ENCODE peak calls at places on chromosome 18, in seven cellular contexts. One of them, this sample, is unnamed.

GRCh38 chr18:74356959-74357358 is 41.3 kb downstream of the C18orf63 start:
- DNase-seq in GM12865: no peak
- DNase-seq in H1: no peak
- DNase-seq in dermis blood vessel endothelial cell: no peak
- DNase-seq in activated T-cell treated with anti-CD3 and anti-CD28 coated beads, Interleukin-2, amount 50 U/mL, for 1 hour: no peak
- DNase-seq in type B pancreatic cell: no peak
- DNase-seq in HFFc6: no peak
- DNase-seq in this sample: no peak

GRCh38 chr18:34611904-34612303 is 98.2 kb upstream of the DTNA start:
- DNase-seq in dermis blood vessel endothelial cell: no peak
- DNase-seq in HFFc6: no peak
- DNase-seq in activated T-cell treated with anti-CD3 and anti-CD28 coated beads, Interleukin-2, amount 50 U/mL, for 1 hour: no peak
- DNase-seq in H1: no peak
- DNase-seq in type B pancreatic cell: no peak
- DNase-seq in GM12865: no peak
- DNase-seq in this sample: no peak

GRCh38 chr18:63578357-63578958 is 8.7 kb upstream of the SERPINB13 start:
- DNase-seq in HFFc6: peak; percentile 53
- DNase-seq in GM12865: peak; percentile 62
- DNase-seq in H1: no peak
- DNase-seq in dermis blood vessel endothelial cell: peak; percentile 59
- DNase-seq in type B pancreatic cell: no peak
- DNase-seq in activated T-cell treated with anti-CD3 and anti-CD28 coated beads, Interleukin-2, amount 50 U/mL, for 1 hour: no peak
- DNase-seq in this sample: peak; percentile 35

GRCh38 chr18:5582054-5582453 is 38.3 kb upstream of the EPB41L3 start:
- DNase-seq in HFFc6: peak; percentile 5
- DNase-seq in activated T-cell treated with anti-CD3 and anti-CD28 coated beads, Interleukin-2, amount 50 U/mL, for 1 hour: no peak
- DNase-seq in GM12865: no peak
- DNase-seq in type B pancreatic cell: no peak
- DNase-seq in H1: no peak
- DNase-seq in dermis blood vessel endothelial cell: no peak
- DNase-seq in this sample: no peak

GRCh38 chr18:76340410-76340809 is 154.6 kb downstream of the ZNF516 start:
- DNase-seq in type B pancreatic cell: no peak
- DNase-seq in GM12865: no peak
- DNase-seq in activated T-cell treated with anti-CD3 and anti-CD28 coated beads, Interleukin-2, amount 50 U/mL, for 1 hour: no peak
- DNase-seq in dermis blood vessel endothelial cell: no peak
- DNase-seq in HFFc6: no peak
- DNase-seq in H1: no peak
- DNase-seq in this sample: no peak

GRCh38 chr18:3402962-3403585 is 46.9 kb upstream of the TGIF1 start:
- DNase-seq in GM12865: peak; percentile 22
- DNase-seq in activated T-cell treated with anti-CD3 and anti-CD28 coated beads, Interleukin-2, amount 50 U/mL, for 1 hour: no peak
- DNase-seq in HFFc6: no peak
- DNase-seq in dermis blood vessel endothelial cell: no peak
- DNase-seq in type B pancreatic cell: no peak
- DNase-seq in H1: no peak
- DNase-seq in this sample: no peak

GRCh38 chr18:49915352-49915751 is 102.0 kb upstream of the ACAA2 start:
- DNase-seq in dermis blood vessel endothelial cell: no peak
- DNase-seq in HFFc6: no peak
- DNase-seq in H1: no peak
- DNase-seq in type B pancreatic cell: no peak
- DNase-seq in activated T-cell treated with anti-CD3 and anti-CD28 coated beads, Interleukin-2, amount 50 U/mL, for 1 hour: no peak
- DNase-seq in GM12865: no peak
- DNase-seq in this sample: no peak

GRCh38 chr18:51110073-51110797 is 80.2 kb downstream of the SMAD4 start:
- DNase-seq in GM12865: peak; percentile 63
- DNase-seq in activated T-cell treated with anti-CD3 and anti-CD28 coated beads, Interleukin-2, amount 50 U/mL, for 1 hour: peak; percentile 74
- DNase-seq in dermis blood vessel endothelial cell: peak; percentile 64
- DNase-seq in H1: no peak
- DNase-seq in HFFc6: peak; percentile 3
- DNase-seq in type B pancreatic cell: peak; percentile 83
- DNase-seq in this sample: peak; percentile 90

GRCh38 chr18:34760444-34760843 is 50.3 kb downstream of the DTNA start:
- DNase-seq in GM12865: no peak
- DNase-seq in type B pancreatic cell: no peak
- DNase-seq in HFFc6: no peak
- DNase-seq in dermis blood vessel endothelial cell: no peak
- DNase-seq in H1: no peak
- DNase-seq in activated T-cell treated with anti-CD3 and anti-CD28 coated beads, Interleukin-2, amount 50 U/mL, for 1 hour: no peak
- DNase-seq in this sample: no peak

GRCh38 chr18:15165048-15165447 is 417.1 kb downstream of the ANKRD30B start:
- DNase-seq in H1: no peak
- DNase-seq in type B pancreatic cell: no peak
- DNase-seq in GM12865: no peak
- DNase-seq in HFFc6: no peak
- DNase-seq in dermis blood vessel endothelial cell: no peak
- DNase-seq in activated T-cell treated with anti-CD3 and anti-CD28 coated beads, Interleukin-2, amount 50 U/mL, for 1 hour: no peak
- DNase-seq in this sample: no peak

GRCh38 chr18:7566587-7567486 is at the start of gene PTPRM:
- DNase-seq in GM12865: peak; percentile 46
- DNase-seq in H1: no peak
- DNase-seq in dermis blood vessel endothelial cell: peak; percentile 87
- DNase-seq in type B pancreatic cell: peak; percentile 85
- DNase-seq in HFFc6: peak; percentile 64
- DNase-seq in activated T-cell treated with anti-CD3 and anti-CD28 coated beads, Interleukin-2, amount 50 U/mL, for 1 hour: peak; percentile 44
- DNase-seq in this sample: peak; percentile 89

GRCh38 chr18:26547302-26548143 is 830 bp downstream of the KCTD1 start:
- DNase-seq in GM12865: peak; percentile 93
- DNase-seq in H1: no peak
- DNase-seq in dermis blood vessel endothelial cell: peak; percentile 88
- DNase-seq in HFFc6: peak; percentile 46
- DNase-seq in activated T-cell treated with anti-CD3 and anti-CD28 coated beads, Interleukin-2, amount 50 U/mL, for 1 hour: peak; percentile 60
- DNase-seq in type B pancreatic cell: peak; percentile 84
- DNase-seq in this sample: peak; percentile 92

GRCh38 chr18:48319796-48320638 is 89.2 kb downstream of the ZBTB7C start:
- DNase-seq in GM12865: no peak
- DNase-seq in dermis blood vessel endothelial cell: no peak
- DNase-seq in H1: no peak
- DNase-seq in type B pancreatic cell: no peak
- DNase-seq in activated T-cell treated with anti-CD3 and anti-CD28 coated beads, Interleukin-2, amount 50 U/mL, for 1 hour: no peak
- DNase-seq in HFFc6: peak; percentile 38
- DNase-seq in this sample: no peak

This sample was measured in GM20000.